ENCODE peak calls at places on chromosomes 2 and 18, in ten cellular contexts. O, Q, L, G, J, P, R, X, B and V are unnamed samples.

GRCh38 chr2:23519334-23519651 is 134.3 kb downstream of the KLHL29 start:
- DNase-seq in R (no peak), B (no peak), L (peak), O (no peak), X (no peak), G (no peak), J (no peak), P (peak), Q (no peak), V (no peak)

GRCh38 chr2:184685999-184686841 is 87.9 kb downstream of the ZNF804A start:
- DNase-seq in X (no peak), P (no peak), O (no peak), L (no peak), R (peak), J (peak), Q (no peak), B (peak), G (no peak), V (no peak)

GRCh38 chr2:64408031-64408430 is 45.9 kb upstream of the LGALSL start:
- DNase-seq in X (no peak), B (no peak), J (no peak), G (no peak), P (no peak), O (no peak), R (no peak), L (no peak), Q (no peak), V (no peak)

GRCh38 chr2:128317186-128317897 is 1.3 kb downstream of the HS6ST1 start:
- DNase-seq in G (peak), R (no peak), L (no peak), X (peak), Q (no peak), J (no peak), P (peak), B (no peak), O (peak), V (no peak)

GRCh38 chr2:221429741-221430491 is 142.2 kb downstream of the EPHA4 start:
- DNase-seq in R (peak), B (peak), J (no peak), L (peak), Q (no peak), G (no peak), P (no peak), O (no peak), X (peak), V (no peak)

GRCh38 chr18:28158083-28158581 is 18.8 kb downstream of the CDH2 start:
- DNase-seq in R (no peak), G (no peak), X (no peak), L (peak), Q (no peak), J (peak), P (no peak), O (no peak), B (no peak), V (no peak)

GRCh38 chr18:48614005-48614404 is 75.2 kb downstream of the CTIF start:
- DNase-seq in P (no peak), R (no peak), J (no peak), X (no peak), Q (no peak), B (no peak), O (no peak), L (no peak), G (no peak), V (no peak)

GRCh38 chr2:64291181-64291580 is 147.0 kb upstream of the PELI1 start:
- DNase-seq in X (no peak), L (no peak), G (no peak), Q (no peak), B (peak), J (peak), P (no peak), R (peak), O (no peak), V (peak)

GRCh38 chr18:50282521-50283335 is 1.4 kb upstream of the MBD1 start:
- DNase-seq in R (no peak), P (no peak), B (no peak), X (no peak), Q (no peak), J (no peak), L (no peak), G (peak), O (no peak), V (no peak)

GRCh38 chr18:37346048-37346447 is 219.6 kb downstream of the CELF4 start:
- DNase-seq in X (no peak), R (no peak), L (no peak), O (no peak), Q (no peak), P (no peak), G (no peak), B (no peak), J (no peak), V (no peak)

GRCh38 chr18:31097666-31098065 is 4.6 kb downstream of the DSC2 start:
- DNase-seq in B (no peak), G (no peak), O (no peak), P (no peak), X (no peak), L (no peak), Q (no peak), R (peak), J (no peak), V (no peak)

GRCh38 chr2:86219896-86220295 is 20.6 kb downstream of the MRPL35 start:
- DNase-seq in G (no peak), J (no peak), B (no peak), X (no peak), O (peak), Q (no peak), P (no peak), L (no peak), R (no peak), V (no peak)

GRCh38 chr2:234676109-234676858 is 179.4 kb upstream of the ARL4C start:
- DNase-seq in Q (no peak), R (peak), X (no peak), P (no peak), O (peak), J (no peak), B (no peak), G (no peak), L (no peak), V (no peak)

GRCh38 chr2:117058366-117058765 is 756.1 kb upstream of the DDX18 start:
- DNase-seq in G (no peak), L (no peak), Q (no peak), B (no peak), P (no peak), X (no peak), R (no peak), O (no peak), J (no peak), V (no peak)

GRCh38 chr2:120731175-120731574 is 4.5 kb upstream of the GLI2 start:
- DNase-seq in P (no peak), Q (no peak), X (no peak), O (peak), B (no peak), L (no peak), R (no peak), G (peak), J (no peak), V (no peak)

GRCh38 chr2:120734930-120735611 is 597 bp upstream of the GLI2 start:
- DNase-seq in L (no peak), G (peak), P (no peak), R (no peak), O (peak), J (peak), B (no peak), Q (no peak), X (no peak), V (no peak)

GRCh38 chr2:120735750-120736170 is at the start of gene GLI2:
- DNase-seq in J (peak), P (peak), L (peak), Q (no peak), G (peak), X (peak), R (peak), B (peak), O (peak), V (peak)

GRCh38 chr2:120732506-120733237 is 3.0 kb upstream of the GLI2 start:
- DNase-seq in G (peak), P (no peak), X (no peak), R (no peak), L (no peak), Q (no peak), O (peak), B (no peak), J (no peak), V (no peak)

DNA sequence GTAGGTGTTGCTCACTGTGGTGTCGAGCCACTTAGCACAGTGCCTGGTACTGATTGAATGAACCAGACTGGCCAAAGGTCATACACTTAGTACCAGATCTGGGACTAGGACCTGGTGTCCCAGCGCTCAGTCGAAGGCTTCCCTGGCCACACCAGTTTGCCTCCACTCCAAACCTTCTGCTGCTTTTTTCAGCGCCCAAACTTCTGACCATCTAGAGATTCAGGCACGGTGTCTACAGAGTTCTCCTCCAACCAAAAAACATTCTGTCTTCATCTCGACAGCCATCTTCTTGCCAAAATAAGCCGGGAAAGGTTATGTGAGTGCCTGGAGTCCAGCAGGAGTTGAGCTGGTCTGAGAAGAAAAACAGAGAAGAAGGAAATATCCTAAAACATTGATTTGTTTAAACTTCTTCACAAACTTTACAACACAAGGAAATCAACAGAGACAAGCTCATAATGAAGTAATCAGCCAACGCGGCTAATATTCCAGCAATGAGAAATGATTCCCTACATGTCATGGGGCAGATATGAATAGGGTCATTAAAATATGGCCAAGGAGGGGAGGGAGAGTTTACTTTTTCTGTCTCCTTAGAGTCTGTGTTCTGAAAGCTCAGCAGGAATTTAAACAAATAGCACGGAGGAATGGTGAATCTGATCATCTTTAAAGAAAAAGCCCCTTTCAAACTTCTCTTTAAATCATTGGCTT is 2.3 kb upstream of the GLI2 start:
- DNase-seq in Q (no peak), J (peak), R (no peak), O (peak), X (no peak), L (no peak), P (no peak), B (no peak), G (no peak), V (no peak)
- H3K4me3 ChIP-seq in Q (no peak), J (no peak), R (no peak), O (no peak), X (no peak), L (no peak), P (no peak), B (no peak), G (no peak), V (no peak)

DNA sequence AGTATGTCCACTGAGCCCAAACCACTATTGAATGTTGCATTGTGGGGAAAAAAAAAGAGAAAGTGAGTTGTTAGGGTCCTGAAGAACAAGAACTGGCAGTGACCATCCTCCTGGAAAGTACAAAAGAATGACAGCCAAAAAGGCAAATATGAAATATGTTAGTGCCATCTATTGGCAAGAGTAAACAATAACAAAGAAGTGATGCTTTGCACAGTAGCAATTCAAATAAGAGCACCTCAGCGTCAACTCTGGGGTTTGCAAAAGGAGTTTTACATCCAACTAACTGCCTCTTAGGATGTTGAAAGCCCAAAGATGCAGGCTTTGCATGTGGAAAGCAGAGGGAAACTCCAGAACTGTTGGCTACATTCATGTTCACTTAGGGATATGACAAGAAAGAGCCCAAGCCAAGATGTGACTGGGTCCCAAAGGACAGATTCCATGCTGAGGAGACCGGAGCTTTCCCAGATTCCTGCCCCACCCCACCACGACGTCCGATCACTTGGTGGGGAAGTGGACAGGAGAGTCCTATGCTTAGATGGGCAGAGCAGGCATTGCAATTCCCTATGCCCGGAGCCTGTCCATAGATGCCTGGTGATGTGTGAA is 15.6 kb downstream of the TRABD2A start:
- DNase-seq in P (no peak), G (no peak), R (peak), O (no peak), X (no peak), B (peak), J (peak), Q (no peak), L (no peak), V (no peak)
- TF ChIP-seq CTCF in P (no peak), G (no peak), R (peak), O (peak), X (no peak), B (no peak), J (peak), Q (peak), L (peak), V (no peak)

DNA sequence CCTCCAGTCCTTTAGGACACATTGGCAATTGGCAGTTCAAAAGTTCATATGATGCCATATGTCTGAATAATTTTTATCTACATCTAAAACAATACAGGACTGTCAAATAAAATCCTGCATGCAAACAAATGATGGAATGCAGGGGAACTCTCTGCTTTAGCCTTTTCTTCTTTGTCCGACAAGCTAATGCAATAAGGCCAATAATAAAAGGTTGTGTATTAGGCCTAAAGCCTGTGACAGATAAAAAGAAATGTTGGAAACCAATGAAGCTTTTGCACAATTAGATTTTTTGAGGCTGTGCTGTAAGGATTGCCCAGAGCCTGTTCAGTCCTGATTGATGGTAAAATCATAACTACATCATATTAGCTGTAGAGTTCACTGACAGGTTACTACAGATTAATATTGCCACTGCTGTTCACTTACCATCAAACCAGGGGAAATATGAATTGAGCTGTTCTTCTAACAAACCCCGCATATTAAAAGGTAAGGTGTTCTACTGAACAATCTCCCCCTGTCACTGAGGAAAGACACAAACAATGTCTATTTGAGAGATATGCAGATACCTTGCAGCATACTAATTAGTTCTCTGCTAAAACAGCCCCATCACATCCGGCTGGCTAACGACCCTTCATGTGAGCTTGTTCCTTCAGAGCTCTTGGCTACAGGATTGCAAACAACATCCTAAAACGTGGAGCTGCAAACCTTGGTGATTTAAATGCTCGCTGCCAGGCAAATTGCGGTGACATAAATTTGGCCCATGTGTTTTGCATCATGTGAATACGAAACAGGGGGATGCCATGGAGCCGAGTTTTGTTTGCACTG is 305.4 kb downstream of the MTX2 start:
- DNase-seq in B (no peak), J (no peak), L (no peak), O (no peak), P (no peak), X (no peak), R (no peak), Q (no peak), G (no peak), V (no peak)
- H3K4me3 ChIP-seq in B (no peak), J (no peak), L (no peak), O (no peak), P (no peak), X (no peak), R (no peak), Q (no peak), G (no peak), V (no peak)

GRCh38 chr2:195304310-195304709 is 352.7 kb upstream of the SLC39A10 start:
- DNase-seq in G (no peak), L (peak), X (no peak), O (no peak), J (peak), R (peak), B (peak), Q (no peak), P (no peak), V (no peak)
- TF ChIP-seq CTCF in G (no peak), L (peak), X (no peak), O (no peak), J (peak), R (peak), B (peak), Q (peak), P (no peak), V (no peak)